ENCODE peak calls at places on chromosomes 3 and 15, in eight cellular contexts. One of them, this sample, is unnamed.

GRCh38 chr3:47581835-47582234 is 3.2 kb upstream of the CSPG5 start:
- DNase-seq in brain microvascular endothelial cell: no peak
- DNase-seq in LoVo: no peak
- DNase-seq in endothelial cell: no peak
- DNase-seq in SJSA1: no peak
- DNase-seq in Ammon's horn: no peak
- DNase-seq in PC-9: no peak
- DNase-seq in NCI-H345: no peak
- DNase-seq in this sample: no peak

GRCh38 chr3:177977381-177978158 is 558.7 kb upstream of the KCNMB2 start:
- DNase-seq in PC-9: peak; percentile 66
- DNase-seq in Ammon's horn: no peak
- DNase-seq in NCI-H345: no peak
- DNase-seq in SJSA1: no peak
- DNase-seq in LoVo: no peak
- DNase-seq in endothelial cell: no peak
- DNase-seq in brain microvascular endothelial cell: peak; percentile 89
- DNase-seq in this sample: peak; percentile 69

GRCh38 chr3:100753846-100754245 is 44.6 kb downstream of the TFG start:
- DNase-seq in Ammon's horn: no peak
- DNase-seq in LoVo: no peak
- DNase-seq in endothelial cell: no peak
- DNase-seq in brain microvascular endothelial cell: no peak
- DNase-seq in PC-9: no peak
- DNase-seq in NCI-H345: no peak
- DNase-seq in SJSA1: no peak
- DNase-seq in this sample: peak; percentile 50

GRCh38 chr15:66785637-66786036 is 83.6 kb downstream of the SMAD6 start:
- DNase-seq in SJSA1: peak; percentile 96
- DNase-seq in LoVo: no peak
- DNase-seq in brain microvascular endothelial cell: peak; percentile 67
- DNase-seq in PC-9: no peak
- DNase-seq in NCI-H345: no peak
- DNase-seq in endothelial cell: no peak
- DNase-seq in Ammon's horn: no peak
- DNase-seq in this sample: peak; percentile 73

GRCh38 chr15:92884459-92884812 is 15.7 kb upstream of the CHD2 start:
- DNase-seq in LoVo: no peak
- DNase-seq in NCI-H345: no peak
- DNase-seq in brain microvascular endothelial cell: no peak
- DNase-seq in PC-9: no peak
- DNase-seq in SJSA1: no peak
- DNase-seq in endothelial cell: no peak
- DNase-seq in Ammon's horn: no peak
- DNase-seq in this sample: no peak

GRCh38 chr15:77606142-77607034 is 26.3 kb downstream of the LINGO1 start:
- DNase-seq in PC-9: no peak
- DNase-seq in brain microvascular endothelial cell: peak; percentile 27
- DNase-seq in endothelial cell: no peak
- DNase-seq in SJSA1: no peak
- DNase-seq in Ammon's horn: no peak
- DNase-seq in NCI-H345: no peak
- DNase-seq in LoVo: no peak
- DNase-seq in this sample: no peak

GRCh38 chr3:54892168-54892567 is 35.7 kb downstream of the LRTM1 start:
- DNase-seq in brain microvascular endothelial cell: no peak
- DNase-seq in endothelial cell: no peak
- DNase-seq in NCI-H345: no peak
- DNase-seq in LoVo: no peak
- DNase-seq in PC-9: no peak
- DNase-seq in SJSA1: no peak
- DNase-seq in Ammon's horn: no peak
- DNase-seq in this sample: no peak

GRCh38 chr15:71056111-71056510 is 59.2 kb upstream of the THSD4 start:
- DNase-seq in NCI-H345: no peak
- DNase-seq in Ammon's horn: no peak
- DNase-seq in endothelial cell: no peak
- DNase-seq in brain microvascular endothelial cell: no peak
- DNase-seq in SJSA1: no peak
- DNase-seq in LoVo: no peak
- DNase-seq in PC-9: no peak
- DNase-seq in this sample: no peak

GRCh38 chr3:115518100-115518852 is 105.0 kb upstream of the GAP43 start:
- DNase-seq in endothelial cell: no peak
- DNase-seq in LoVo: peak; percentile 25
- DNase-seq in Ammon's horn: no peak
- DNase-seq in brain microvascular endothelial cell: peak; percentile 71
- DNase-seq in PC-9: no peak
- DNase-seq in NCI-H345: no peak
- DNase-seq in SJSA1: no peak
- DNase-seq in this sample: peak; percentile 22

GRCh38 chr3:69370156-69370944 is 15.5 kb downstream of the FRMD4B start:
- DNase-seq in endothelial cell: no peak
- DNase-seq in Ammon's horn: peak; percentile 82
- DNase-seq in NCI-H345: no peak
- DNase-seq in brain microvascular endothelial cell: no peak
- DNase-seq in SJSA1: no peak
- DNase-seq in PC-9: no peak
- DNase-seq in LoVo: peak; percentile 19
- DNase-seq in this sample: no peak

GRCh38 chr3:156685198-156685597 is 10.8 kb downstream of the TIPARP start:
- DNase-seq in NCI-H345: no peak
- DNase-seq in endothelial cell: no peak
- DNase-seq in Ammon's horn: no peak
- DNase-seq in SJSA1: no peak
- DNase-seq in LoVo: no peak
- DNase-seq in brain microvascular endothelial cell: no peak
- DNase-seq in PC-9: no peak
- DNase-seq in this sample: no peak

GRCh38 chr15:98375513-98376360 is 272.6 kb upstream of the IGF1R start:
- DNase-seq in PC-9: no peak
- DNase-seq in LoVo: no peak
- DNase-seq in brain microvascular endothelial cell: no peak
- DNase-seq in NCI-H345: no peak
- DNase-seq in endothelial cell: no peak
- DNase-seq in SJSA1: peak; percentile 1
- DNase-seq in Ammon's horn: peak; percentile 28
- DNase-seq in this sample: no peak

This sample was measured in astrocyte of the cerebellum.